ENCODE peak calls at places on chromosomes 3 and 15, in six cellular contexts. One of them, this sample, is unnamed.
A peak's percentile ranks its signal among the peaks of the same experiment; 100 is the strongest.

GRCh38 chr15:48730506-48730905 is 80.4 kb downstream of the CEP152 start:
- DNase-seq in NCI-H2081 treated with DMSO at 0.1 percent for 48 hours: no peak
- DNase-seq in fibroblast of mammary gland: no peak
- DNase-seq in CD4-positive, alpha-beta memory T cell: no peak
- DNase-seq in PC-3: no peak
- DNase-seq in iris pigment epithelial cell: no peak
- DNase-seq in this sample: no peak

GRCh38 chr15:82803793-82804574 is 1.9 kb downstream of the FSD2 start:
- DNase-seq in NCI-H2081 treated with DMSO at 0.1 percent for 48 hours: no peak
- DNase-seq in fibroblast of mammary gland: peak; percentile 56
- DNase-seq in CD4-positive, alpha-beta memory T cell: no peak
- DNase-seq in PC-3: no peak
- DNase-seq in iris pigment epithelial cell: peak; percentile 28
- DNase-seq in this sample: peak; percentile 17

GRCh38 chr15:50209804-50210203 is 27.8 kb downstream of the SLC27A2 start:
- DNase-seq in NCI-H2081 treated with DMSO at 0.1 percent for 48 hours: no peak
- DNase-seq in fibroblast of mammary gland: no peak
- DNase-seq in CD4-positive, alpha-beta memory T cell: no peak
- DNase-seq in PC-3: no peak
- DNase-seq in iris pigment epithelial cell: no peak
- DNase-seq in this sample: peak; percentile 87

GRCh38 chr15:90388462-90389182 is 580 bp downstream of the IQGAP1 start:
- DNase-seq in NCI-H2081 treated with DMSO at 0.1 percent for 48 hours: no peak
- DNase-seq in fibroblast of mammary gland: peak; percentile 50
- DNase-seq in CD4-positive, alpha-beta memory T cell: peak; percentile 43
- DNase-seq in PC-3: peak; percentile 59
- DNase-seq in iris pigment epithelial cell: peak; percentile 41
- DNase-seq in this sample: peak; percentile 58

GRCh38 chr3:180402463-180403073 is 199.4 kb upstream of the TTC14 start:
- DNase-seq in NCI-H2081 treated with DMSO at 0.1 percent for 48 hours: no peak
- DNase-seq in fibroblast of mammary gland: peak; percentile 35
- DNase-seq in CD4-positive, alpha-beta memory T cell: no peak
- DNase-seq in PC-3: no peak
- DNase-seq in iris pigment epithelial cell: no peak
- DNase-seq in this sample: peak; percentile 52

GRCh38 chr3:56758539-56758981 is 43.2 kb downstream of the ARHGEF3 start:
- DNase-seq in NCI-H2081 treated with DMSO at 0.1 percent for 48 hours: no peak
- DNase-seq in fibroblast of mammary gland: peak; percentile 93
- DNase-seq in CD4-positive, alpha-beta memory T cell: peak; percentile 21
- DNase-seq in PC-3: peak; percentile 84
- DNase-seq in iris pigment epithelial cell: peak; percentile 97
- DNase-seq in this sample: peak; percentile 77

GRCh38 chr3:126765187-126766069 is 61.4 kb downstream of the CHCHD6 start:
- DNase-seq in NCI-H2081 treated with DMSO at 0.1 percent for 48 hours: no peak
- DNase-seq in fibroblast of mammary gland: no peak
- DNase-seq in CD4-positive, alpha-beta memory T cell: no peak
- DNase-seq in PC-3: no peak
- DNase-seq in iris pigment epithelial cell: no peak
- DNase-seq in this sample: no peak

GRCh38 chr15:41597787-41598186 is 38.8 kb downstream of the TYRO3 start:
- DNase-seq in NCI-H2081 treated with DMSO at 0.1 percent for 48 hours: no peak
- DNase-seq in fibroblast of mammary gland: no peak
- DNase-seq in CD4-positive, alpha-beta memory T cell: no peak
- DNase-seq in PC-3: no peak
- DNase-seq in iris pigment epithelial cell: no peak
- DNase-seq in this sample: no peak

GRCh38 chr3:127304121-127304744 is 16.4 kb upstream of the PRR20G start:
- DNase-seq in NCI-H2081 treated with DMSO at 0.1 percent for 48 hours: peak; percentile 95
- DNase-seq in fibroblast of mammary gland: no peak
- DNase-seq in CD4-positive, alpha-beta memory T cell: no peak
- DNase-seq in PC-3: peak; percentile 75
- DNase-seq in iris pigment epithelial cell: no peak
- DNase-seq in this sample: peak; percentile 74

GRCh38 chr3:40237892-40238571 is 71.5 kb upstream of the EIF1B start:
- DNase-seq in NCI-H2081 treated with DMSO at 0.1 percent for 48 hours: no peak
- DNase-seq in fibroblast of mammary gland: peak; percentile 30
- DNase-seq in CD4-positive, alpha-beta memory T cell: no peak
- DNase-seq in PC-3: peak; percentile 18
- DNase-seq in iris pigment epithelial cell: peak; percentile 36
- DNase-seq in this sample: peak; percentile 12

GRCh38 chr3:125150525-125151436 is 61.8 kb downstream of the SLC12A8 start:
- DNase-seq in NCI-H2081 treated with DMSO at 0.1 percent for 48 hours: no peak
- DNase-seq in fibroblast of mammary gland: peak; percentile 59
- DNase-seq in CD4-positive, alpha-beta memory T cell: peak; percentile 34
- DNase-seq in PC-3: peak; percentile 71
- DNase-seq in iris pigment epithelial cell: peak; percentile 59
- DNase-seq in this sample: peak; percentile 71

GRCh38 chr15:77282333-77282732 is 137.6 kb downstream of the PEAK1 start:
- DNase-seq in NCI-H2081 treated with DMSO at 0.1 percent for 48 hours: no peak
- DNase-seq in fibroblast of mammary gland: peak; percentile 67
- DNase-seq in CD4-positive, alpha-beta memory T cell: no peak
- DNase-seq in PC-3: peak; percentile 20
- DNase-seq in iris pigment epithelial cell: peak; percentile 57
- DNase-seq in this sample: no peak

GRCh38 chr3:172550347-172550943 is 27.2 kb upstream of the TNFSF10 start:
- DNase-seq in NCI-H2081 treated with DMSO at 0.1 percent for 48 hours: no peak
- DNase-seq in fibroblast of mammary gland: peak; percentile 96
- DNase-seq in CD4-positive, alpha-beta memory T cell: no peak
- DNase-seq in PC-3: peak; percentile 80
- DNase-seq in iris pigment epithelial cell: peak; percentile 95
- DNase-seq in this sample: peak; percentile 99

GRCh38 chr3:130968231-130968630 is 58.4 kb downstream of the ASTE1 start:
- DNase-seq in NCI-H2081 treated with DMSO at 0.1 percent for 48 hours: no peak
- DNase-seq in fibroblast of mammary gland: no peak
- DNase-seq in CD4-positive, alpha-beta memory T cell: no peak
- DNase-seq in PC-3: peak; percentile 16
- DNase-seq in iris pigment epithelial cell: peak; percentile 73
- DNase-seq in this sample: no peak

GRCh38 chr15:69954726-69955125 is 143.0 kb downstream of the TLE3 start:
- DNase-seq in NCI-H2081 treated with DMSO at 0.1 percent for 48 hours: no peak
- DNase-seq in fibroblast of mammary gland: no peak
- DNase-seq in CD4-positive, alpha-beta memory T cell: no peak
- DNase-seq in PC-3: no peak
- DNase-seq in iris pigment epithelial cell: no peak
- DNase-seq in this sample: no peak

GRCh38 chr3:123684636-123685035 is 99.8 kb upstream of the HACD2 start:
- DNase-seq in NCI-H2081 treated with DMSO at 0.1 percent for 48 hours: no peak
- DNase-seq in fibroblast of mammary gland: no peak
- DNase-seq in CD4-positive, alpha-beta memory T cell: no peak
- DNase-seq in PC-3: no peak
- DNase-seq in iris pigment epithelial cell: no peak
- DNase-seq in this sample: no peak

GRCh38 chr3:172221550-172221949 is 182.2 kb downstream of the FNDC3B start:
- DNase-seq in NCI-H2081 treated with DMSO at 0.1 percent for 48 hours: no peak
- DNase-seq in fibroblast of mammary gland: peak; percentile 94
- DNase-seq in CD4-positive, alpha-beta memory T cell: no peak
- DNase-seq in PC-3: peak; percentile 78
- DNase-seq in iris pigment epithelial cell: peak; percentile 87
- DNase-seq in this sample: peak; percentile 81

GRCh38 chr3:154090116-154090420 is 31.1 kb upstream of the ARHGEF26 start:
- DNase-seq in NCI-H2081 treated with DMSO at 0.1 percent for 48 hours: no peak
- DNase-seq in fibroblast of mammary gland: no peak
- DNase-seq in CD4-positive, alpha-beta memory T cell: no peak
- DNase-seq in PC-3: peak; percentile 8
- DNase-seq in iris pigment epithelial cell: peak; percentile 7
- DNase-seq in this sample: peak; percentile 17

GRCh38 chr3:194489736-194490612 is 3.2 kb upstream of the ATP13A3 start:
- DNase-seq in NCI-H2081 treated with DMSO at 0.1 percent for 48 hours: no peak
- DNase-seq in fibroblast of mammary gland: peak; percentile 57
- DNase-seq in CD4-positive, alpha-beta memory T cell: no peak
- DNase-seq in PC-3: peak; percentile 17
- DNase-seq in iris pigment epithelial cell: peak; percentile 41
- DNase-seq in this sample: peak; percentile 41

GRCh38 chr15:47196057-47196456 is 521.2 kb upstream of the SEMA6D start:
- DNase-seq in NCI-H2081 treated with DMSO at 0.1 percent for 48 hours: peak; percentile 69
- DNase-seq in fibroblast of mammary gland: peak; percentile 80
- DNase-seq in CD4-positive, alpha-beta memory T cell: peak; percentile 15
- DNase-seq in PC-3: peak; percentile 80
- DNase-seq in iris pigment epithelial cell: peak; percentile 86
- DNase-seq in this sample: peak; percentile 90

GRCh38 chr3:115704661-115705338 is 81.5 kb downstream of the GAP43 start:
- DNase-seq in NCI-H2081 treated with DMSO at 0.1 percent for 48 hours: no peak
- DNase-seq in fibroblast of mammary gland: no peak
- DNase-seq in CD4-positive, alpha-beta memory T cell: no peak
- DNase-seq in PC-3: peak; percentile 15
- DNase-seq in iris pigment epithelial cell: no peak
- DNase-seq in this sample: peak; percentile 11

GRCh38 chr15:68114356-68114755 is 60.2 kb downstream of the PIAS1 start:
- DNase-seq in NCI-H2081 treated with DMSO at 0.1 percent for 48 hours: no peak
- DNase-seq in fibroblast of mammary gland: peak; percentile 30
- DNase-seq in CD4-positive, alpha-beta memory T cell: peak; percentile 12
- DNase-seq in PC-3: no peak
- DNase-seq in iris pigment epithelial cell: peak; percentile 61
- DNase-seq in this sample: no peak

GRCh38 chr15:56491110-56491722 is 26.3 kb upstream of the MNS1 start:
- DNase-seq in NCI-H2081 treated with DMSO at 0.1 percent for 48 hours: peak; percentile 3
- DNase-seq in fibroblast of mammary gland: peak; percentile 78
- DNase-seq in CD4-positive, alpha-beta memory T cell: peak; percentile 22
- DNase-seq in PC-3: peak; percentile 79
- DNase-seq in iris pigment epithelial cell: peak; percentile 85
- DNase-seq in this sample: peak; percentile 84

GRCh38 chr3:151709847-151710246 is 23.9 kb upstream of the AADACL2 start:
- DNase-seq in NCI-H2081 treated with DMSO at 0.1 percent for 48 hours: no peak
- DNase-seq in fibroblast of mammary gland: peak; percentile 67
- DNase-seq in CD4-positive, alpha-beta memory T cell: no peak
- DNase-seq in PC-3: no peak
- DNase-seq in iris pigment epithelial cell: peak; percentile 83
- DNase-seq in this sample: peak; percentile 16

GRCh38 chr3:103513003-103513402 is 1078.2 kb downstream of the ZPLD1 start:
- DNase-seq in NCI-H2081 treated with DMSO at 0.1 percent for 48 hours: no peak
- DNase-seq in fibroblast of mammary gland: no peak
- DNase-seq in CD4-positive, alpha-beta memory T cell: no peak
- DNase-seq in PC-3: no peak
- DNase-seq in iris pigment epithelial cell: no peak
- DNase-seq in this sample: no peak

GRCh38 chr3:182568206-182568605 is 225.1 kb upstream of the ATP11B start:
- DNase-seq in NCI-H2081 treated with DMSO at 0.1 percent for 48 hours: no peak
- DNase-seq in fibroblast of mammary gland: no peak
- DNase-seq in CD4-positive, alpha-beta memory T cell: no peak
- DNase-seq in PC-3: no peak
- DNase-seq in iris pigment epithelial cell: no peak
- DNase-seq in this sample: no peak

GRCh38 chr15:85406916-85407315 is 26.5 kb downstream of the AKAP13 start:
- DNase-seq in NCI-H2081 treated with DMSO at 0.1 percent for 48 hours: no peak
- DNase-seq in fibroblast of mammary gland: no peak
- DNase-seq in CD4-positive, alpha-beta memory T cell: no peak
- DNase-seq in PC-3: no peak
- DNase-seq in iris pigment epithelial cell: peak; percentile 69
- DNase-seq in this sample: no peak

GRCh38 chr3:45318712-45319111 is 69.7 kb upstream of the LARS2 start:
- DNase-seq in NCI-H2081 treated with DMSO at 0.1 percent for 48 hours: no peak
- DNase-seq in fibroblast of mammary gland: no peak
- DNase-seq in CD4-positive, alpha-beta memory T cell: no peak
- DNase-seq in PC-3: no peak
- DNase-seq in iris pigment epithelial cell: no peak
- DNase-seq in this sample: no peak

GRCh38 chr3:50236484-50237132 is 604 bp downstream of the GNAI2 start:
- DNase-seq in NCI-H2081 treated with DMSO at 0.1 percent for 48 hours: no peak
- DNase-seq in fibroblast of mammary gland: no peak
- DNase-seq in CD4-positive, alpha-beta memory T cell: no peak
- DNase-seq in PC-3: no peak
- DNase-seq in iris pigment epithelial cell: no peak
- DNase-seq in this sample: no peak

GRCh38 chr3:194101592-194102432 is 34.1 kb upstream of the HES1 start:
- DNase-seq in NCI-H2081 treated with DMSO at 0.1 percent for 48 hours: no peak
- DNase-seq in fibroblast of mammary gland: no peak
- DNase-seq in CD4-positive, alpha-beta memory T cell: no peak
- DNase-seq in PC-3: no peak
- DNase-seq in iris pigment epithelial cell: no peak
- DNase-seq in this sample: no peak

This sample was measured in epithelial cell of esophagus.